ENCODE peak calls at places on chromosomes 7 and 10, in four cellular contexts. U is HEK293T, D is K562, T is GM12878. Z is an unnamed sample.

GRCh38 chr10:78600740-78601139 is 468.0 kb upstream of the ZMIZ1 start:
- DNase-seq in D (no peak), U (no peak), T (no peak), Z (no peak)

GRCh38 chr7:107591410-107591809 is 11.4 kb downstream of the BCAP29 start:
- DNase-seq in U (no peak), T (no peak), D (no peak), Z (no peak)

GRCh38 chr10:35451103-35452016 is 115.1 kb downstream of the CCNY start:
- DNase-seq in U (no peak), T (peak), D (peak), Z (no peak)

GRCh38 chr7:2715341-2716231 is 27.6 kb downstream of the AMZ1 start:
- DNase-seq in T (no peak), U (no peak), D (peak), Z (no peak)

GRCh38 chr7:91424372-91424771 is 160.1 kb downstream of the FZD1 start:
- DNase-seq in D (peak), U (no peak), T (no peak), Z (peak)

GRCh38 chr10:43953672-43954071 is 305.0 kb upstream of the ZNF32 start:
- DNase-seq in U (no peak), D (no peak), T (no peak), Z (no peak)

GRCh38 chr10:67015225-67015624 is 89.4 kb downstream of the LRRTM3 start:
- DNase-seq in D (no peak), U (no peak), T (no peak), Z (no peak)

GRCh38 chr10:112553315-112553714 is 106.3 kb downstream of the VTI1A start:
- DNase-seq in U (no peak), D (no peak), T (no peak), Z (no peak)

GRCh38 chr10:5575144-5575481 is 50.4 kb downstream of the CALML3 start:
- DNase-seq in U (no peak), T (no peak), D (no peak), Z (no peak)

GRCh38 chr10:45514283-45515270 is 140.6 kb downstream of the ALOX5 start:
- DNase-seq in T (no peak), D (no peak), U (no peak), Z (peak)

GRCh38 chr10:15558136-15558535 is 161.6 kb downstream of the ITGA8 start:
- DNase-seq in T (no peak), D (no peak), U (no peak), Z (no peak)

GRCh38 chr10:30781571-30782542 is 152.3 kb upstream of the LYZL2 start:
- DNase-seq in T (no peak), U (no peak), D (no peak), Z (no peak)

GRCh38 chr7:74044366-74045350 is 16.7 kb downstream of the ELN start:
- DNase-seq in D (no peak), T (no peak), U (no peak), Z (no peak)

GRCh38 chr7:74040101-74040790 is 12.3 kb downstream of the ELN start:
- DNase-seq in U (no peak), D (no peak), T (no peak), Z (no peak)

GRCh38 chr7:74040791-74041520 is 13.0 kb downstream of the ELN start:
- DNase-seq in T (no peak), U (no peak), D (no peak), Z (no peak)

GRCh38 chr7:74043523-74043951 is 15.6 kb downstream of the ELN start:
- DNase-seq in U (no peak), T (no peak), D (no peak), Z (no peak)

GRCh38 chr7:74042746-74043522 is 15.0 kb downstream of the ELN start:
- DNase-seq in D (no peak), T (no peak), U (no peak), Z (no peak)
- TF ChIP-seq TARDBP in D (no peak), T (no peak), U (no peak), Z (no peak)

GRCh38 chr10:22598488-22598887 is 115.9 kb downstream of the PIP4K2A start:
- DNase-seq in U (no peak), D (peak), T (no peak), Z (no peak)

GRCh38 chr10:22600516-22600915 is 113.9 kb downstream of the PIP4K2A start:
- DNase-seq in U (no peak), T (no peak), D (no peak), Z (no peak)

GRCh38 chr10:22599048-22599561 is 115.3 kb downstream of the PIP4K2A start:
- DNase-seq in U (no peak), D (no peak), T (peak), Z (no peak)

GRCh38 chr10:22599636-22600228 is 114.6 kb downstream of the PIP4K2A start:
- DNase-seq in T (no peak), U (no peak), D (no peak), Z (no peak)

GRCh38 chr10:22597142-22597541 is 117.2 kb downstream of the PIP4K2A start:
- DNase-seq in U (no peak), D (no peak), T (peak), Z (no peak)
- TF ChIP-seq TARDBP in U (no peak), D (no peak), T (no peak), Z (no peak)

DNA sequence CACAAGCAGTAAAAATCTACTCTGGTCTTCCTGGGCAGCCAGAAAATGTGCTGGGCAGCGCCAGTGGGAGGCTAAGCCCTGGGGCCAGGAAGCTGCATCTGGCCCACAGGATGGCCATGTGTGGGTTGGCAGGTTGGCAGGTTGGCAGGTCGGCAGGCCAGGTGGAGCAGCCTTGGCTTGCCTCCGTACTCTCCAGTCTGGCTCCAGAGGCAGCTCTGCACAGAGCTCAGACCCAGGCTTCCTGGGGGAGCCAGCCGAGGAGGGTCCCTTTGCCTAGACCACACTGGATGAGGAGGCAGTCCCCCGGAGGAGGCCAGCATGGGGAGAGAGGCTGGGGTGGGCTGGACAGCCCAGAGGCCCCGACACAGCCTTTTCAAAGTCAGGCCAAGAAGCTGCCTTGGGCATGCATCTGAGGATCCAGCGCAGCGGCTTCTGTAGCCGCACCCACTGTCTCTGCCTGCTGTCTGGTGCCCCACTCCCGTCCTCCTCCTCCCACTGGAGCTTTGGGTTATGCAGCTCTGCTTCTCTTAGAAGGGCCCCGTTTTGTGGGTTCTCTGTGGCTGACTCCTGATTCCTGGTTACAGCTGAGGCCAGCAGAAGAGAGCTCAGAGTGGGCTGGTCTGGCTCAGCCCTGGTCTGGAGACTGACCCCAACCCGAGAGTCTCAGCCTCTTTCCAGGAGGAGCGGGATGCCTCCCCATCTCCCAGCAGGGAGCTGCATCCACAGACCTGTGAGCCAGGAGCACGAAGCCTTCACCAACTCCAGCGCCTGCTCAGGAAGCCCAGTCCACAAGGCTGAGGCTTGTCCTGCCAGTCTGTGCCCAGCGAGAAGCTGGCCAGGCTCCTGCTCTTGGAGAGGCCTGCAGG is 44.6 kb downstream of the CFAP46 start:
- DNase-seq in D (no peak), T (no peak), U (no peak), Z (no peak)
- TF ChIP-seq TARDBP in D (no peak), T (no peak), U (no peak), Z (no peak)

DNA sequence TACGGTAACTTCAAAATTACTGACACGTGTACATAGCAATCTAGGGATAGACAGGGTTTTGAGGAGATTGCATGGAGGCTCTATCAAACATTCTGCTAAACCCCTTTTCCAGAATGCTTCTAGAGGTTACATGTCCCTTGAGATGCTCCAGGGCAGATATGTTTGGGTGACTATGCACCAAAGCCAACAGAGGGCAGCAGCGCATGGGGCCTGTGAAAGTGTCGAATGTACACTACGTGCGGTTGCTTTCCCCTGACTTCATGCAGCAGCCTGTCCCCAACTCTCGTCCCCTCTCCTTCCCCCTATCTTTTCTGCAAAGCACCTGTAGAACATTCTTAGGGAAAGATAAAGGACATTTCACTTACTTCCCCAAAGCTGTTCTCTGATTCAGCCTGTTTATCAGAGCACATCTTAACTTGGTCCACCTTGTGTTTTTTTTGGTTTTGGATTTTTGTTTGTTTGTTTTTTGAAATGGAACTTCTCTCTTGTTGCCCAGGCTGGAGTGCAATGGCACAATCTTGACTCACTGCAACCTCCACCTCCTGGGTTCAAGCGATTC is 90.2 kb downstream of the UBE3C start:
- DNase-seq in U (peak), T (no peak), D (peak), Z (peak)
- TF ChIP-seq TARDBP in U (no peak), T (no peak), D (no peak), Z (no peak)

DNA sequence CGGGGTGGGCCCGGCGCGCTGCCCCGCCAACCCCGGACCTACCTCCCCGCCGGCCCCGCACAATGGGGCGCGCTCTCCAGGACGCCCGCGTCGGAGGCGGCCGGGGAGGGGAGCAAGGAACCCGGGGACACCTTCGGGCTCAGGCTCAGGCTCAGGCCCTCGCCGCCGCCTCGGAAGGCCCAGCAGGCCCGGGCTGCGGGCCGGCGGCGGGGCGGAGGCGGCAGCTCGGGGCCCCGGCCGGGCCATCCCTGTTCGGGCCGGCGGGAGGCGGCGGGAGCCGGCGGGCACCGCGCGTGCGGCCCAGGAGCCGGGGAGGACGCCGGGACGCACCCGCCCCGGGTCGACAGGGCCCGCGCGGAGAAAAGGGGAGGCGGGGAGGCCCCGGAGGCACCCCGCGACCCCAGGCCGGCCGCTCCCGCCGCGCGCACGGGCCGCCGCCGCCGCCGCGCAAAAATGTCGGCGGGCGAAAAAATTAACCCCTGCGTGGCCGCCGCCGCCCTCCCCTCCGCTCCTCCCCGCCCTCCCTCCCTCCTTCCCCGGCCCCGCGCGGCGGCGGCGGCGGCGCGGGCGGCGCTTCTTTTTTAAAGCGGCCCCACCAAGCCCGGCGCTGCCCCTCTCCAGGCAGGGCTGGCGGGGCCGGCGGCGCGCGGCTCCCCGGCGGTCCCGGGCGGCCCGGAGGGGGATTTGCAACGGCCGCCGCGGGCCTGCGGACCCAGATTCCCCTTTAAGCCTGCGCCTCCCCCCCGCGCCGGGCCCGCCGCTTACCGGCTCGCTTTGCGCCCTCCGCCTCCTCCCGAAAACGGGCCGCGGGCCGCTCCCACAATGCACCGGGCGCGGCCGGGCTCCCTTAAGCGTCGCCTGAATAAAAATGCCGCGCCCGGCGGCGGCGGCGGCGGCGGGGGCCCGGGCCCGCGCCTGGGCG is 597 bp downstream of the SEPHS1 start:
- DNase-seq in T (no peak), U (peak), D (peak), Z (peak)
- TF ChIP-seq TARDBP in T (peak), U (no peak), D (no peak), Z (no peak)